ENCODE peak calls at places on chromosomes 5 and 9, in four cellular contexts. Z is CD8-positive, alpha-beta T cell; T is right atrium auricular region; E is adipocyte. V is an unnamed sample.

GRCh38 chr5:135371738-135372232 is 27.2 kb downstream of the MACROH2A1 start:
- DNase-seq in Z (no peak), T (no peak), E (peak; percentile 68), V (no peak)

GRCh38 chr5:177412603-177413233 is 3.4 kb upstream of the F12 start:
- DNase-seq in Z (no peak), T (no peak), E (no peak), V (no peak)

GRCh38 chr9:107557236-107557990 is 67.8 kb upstream of the KLF4 start:
- DNase-seq in Z (no peak), T (no peak), E (no peak), V (no peak)

GRCh38 chr5:173211284-173211683 is 23.7 kb downstream of the NKX2-5 start:
- DNase-seq in Z (no peak), T (no peak), E (no peak), V (no peak)

GRCh38 chr5:173786296-173787187 is 101.6 kb upstream of the CPEB4 start:
- DNase-seq in Z (no peak), T (no peak), E (no peak), V (no peak)

GRCh38 chr5:171957591-171958251 is 48.7 kb downstream of the FBXW11 start:
- DNase-seq in Z (no peak), T (no peak), E (no peak), V (peak; percentile 13)

GRCh38 chr5:759111-759741 is 25.3 kb downstream of the ZDHHC11B start:
- DNase-seq in Z (peak; percentile 41), T (peak; percentile 96), E (no peak), V (no peak)

GRCh38 chr9:90842984-90843383 is 41.4 kb downstream of the SYK start:
- DNase-seq in Z (peak; percentile 8), T (no peak), E (no peak), V (no peak)

GRCh38 chr5:59799668-59800374 is 93.7 kb downstream of the PDE4D start:
- DNase-seq in Z (no peak), T (no peak), E (peak; percentile 84), V (no peak)

GRCh38 chr5:155631116-155631515 is 617.6 kb downstream of the KIF4B start:
- DNase-seq in Z (no peak), T (no peak), E (peak; percentile 1), V (no peak)

GRCh38 chr5:160938532-160938931 is 86.5 kb upstream of the ATP10B start:
- DNase-seq in Z (no peak), T (no peak), E (no peak), V (peak; percentile 11)

GRCh38 chr9:109010676-109011655 is 2.3 kb downstream of the CTNNAL1 start:
- DNase-seq in Z (peak; percentile 29), T (no peak), E (peak; percentile 83), V (peak; percentile 49)

GRCh38 chr5:140038373-140038957 is 4.6 kb downstream of the NRG2 start:
- DNase-seq in Z (no peak), T (no peak), E (peak; percentile 58), V (peak; percentile 19)

GRCh38 chr9:79700607-79701330 is 129.0 kb downstream of the TLE4 start:
- DNase-seq in Z (no peak), T (no peak), E (peak; percentile 39), V (no peak)

GRCh38 chr5:82603280-82603987 is 325.3 kb upstream of the RPS23 start:
- DNase-seq in Z (no peak), T (no peak), E (no peak), V (no peak)

GRCh38 chr9:93648836-93649235 is 72.5 kb downstream of the PHF2 start:
- DNase-seq in Z (no peak), T (peak; percentile 26), E (no peak), V (no peak)

GRCh38 chr9:137905740-137906139 is 28.2 kb downstream of the CACNA1B start:
- DNase-seq in Z (no peak), T (no peak), E (no peak), V (no peak)

GRCh38 chr9:89794918-89795317 is 190.1 kb downstream of the GADD45G start:
- DNase-seq in Z (no peak), T (no peak), E (no peak), V (no peak)

GRCh38 chr5:83197326-83197725 is 120.0 kb downstream of the XRCC4 start:
- DNase-seq in Z (no peak), T (no peak), E (no peak), V (no peak)

GRCh38 chr9:33025572-33026347 is 687 bp downstream of the DNAJA1 start:
- DNase-seq in Z (peak; percentile 62), T (no peak), E (peak; percentile 79), V (peak; percentile 39)

GRCh38 chr5:134524219-134524825 is 1.1 kb upstream of the JADE2 start:
- DNase-seq in Z (peak; percentile 70), T (peak; percentile 92), E (peak; percentile 77), V (peak; percentile 94)

GRCh38 chr5:150549735-150550134 is 41.8 kb downstream of the NDST1 start:
- DNase-seq in Z (no peak), T (no peak), E (no peak), V (no peak)
- H3K36me3 ChIP-seq in Z (no peaks in the 10 kb centered on the region), T (peaks cover 95% of the 10 kb centered on the region), E (peaks cover 97% of the 10 kb centered on the region), V (peaks cover 97% of the 10 kb centered on the region)

GRCh38 chr9:98108540-98109031 is 10.4 kb downstream of the TRIM14 start:
- DNase-seq in Z (no peak), T (no peak), E (no peak), V (no peak)

GRCh38 chr9:98105006-98105405 is 14.0 kb downstream of the TRIM14 start:
- DNase-seq in Z (no peak), T (no peak), E (no peak), V (no peak)

GRCh38 chr9:98104445-98104881 is 14.6 kb downstream of the TRIM14 start:
- DNase-seq in Z (no peak), T (no peak), E (no peak), V (no peak)

GRCh38 chr9:98109052-98109451 is 10.0 kb downstream of the TRIM14 start:
- DNase-seq in Z (no peak), T (no peak), E (no peak), V (no peak)

GRCh38 chr9:98107926-98108325 is 11.1 kb downstream of the TRIM14 start:
- DNase-seq in Z (no peak), T (no peak), E (no peak), V (no peak)
- H3K4me3 ChIP-seq in Z (no peak overlapping the region), T (no peak overlapping the region), E (no peak overlapping the region), V (no peak overlapping the region)

GRCh38 chr9:131545786-131546335 is 538 bp downstream of the PRRT1B start:
- DNase-seq in Z (no peak), T (no peak), E (no peak), V (no peak)
- H3K9me3 ChIP-seq in Z (peaks cover 6% of the 10 kb centered on the region), T (peaks cover 4% of the 10 kb centered on the region), E (peaks cover 31% of the 10 kb centered on the region), V (peaks cover 18% of the 10 kb centered on the region)

GRCh38 chr9:127746959-127747569 is 12.0 kb upstream of the TOR2A start:
- DNase-seq in Z (peak; percentile 27), T (no peak), E (no peak), V (no peak)
- H3K36me3 ChIP-seq in Z (peaks cover 74% of the 10 kb centered on the region), T (peaks cover 9% of the 10 kb centered on the region), E (no peaks in the 10 kb centered on the region), V (no peaks in the 10 kb centered on the region)

DNA sequence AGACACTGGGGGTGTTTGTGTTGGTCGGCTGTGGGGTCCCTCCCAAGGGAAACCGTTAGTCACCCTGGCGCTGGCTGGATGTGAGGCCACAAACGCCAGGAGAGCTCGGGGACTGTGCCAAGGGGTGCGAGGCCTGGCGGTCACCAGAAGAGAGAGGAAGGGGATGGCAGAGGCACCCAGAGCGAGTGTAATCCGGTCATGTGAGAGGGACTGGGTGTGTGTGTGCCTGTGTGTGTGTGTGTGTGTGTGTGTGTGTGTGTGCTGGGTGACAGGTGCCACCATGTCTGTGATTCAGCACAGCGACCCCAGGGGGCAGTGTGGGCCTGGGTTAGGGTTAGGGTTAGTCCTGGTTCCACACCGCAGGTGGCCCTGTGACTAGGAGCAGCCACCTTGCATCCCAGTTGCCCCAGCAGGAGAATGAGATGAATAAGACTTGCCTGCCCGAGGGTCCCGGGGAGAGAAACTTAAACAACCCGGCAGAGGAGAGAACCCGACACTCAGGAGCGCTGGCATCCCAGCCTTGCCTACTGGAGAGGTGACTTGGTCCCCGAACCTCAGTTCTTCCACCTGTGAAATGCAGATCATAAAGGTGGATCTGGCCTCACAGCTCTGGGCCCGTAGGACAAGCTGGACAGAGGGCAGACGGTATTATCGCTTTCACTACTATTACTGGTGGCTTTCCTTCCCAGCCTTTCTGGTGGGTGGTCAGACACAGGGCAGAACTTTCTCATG is 1.4 kb upstream of the ADAMTSL2 start:
- DNase-seq in Z (peak; percentile 48), T (peak; percentile 85), E (peak; percentile 28), V (peak; percentile 62)
- H3K4me3 ChIP-seq in Z (no peak overlapping the region), T (no peak overlapping the region), E (no peak overlapping the region), V (no peak overlapping the region)

DNA sequence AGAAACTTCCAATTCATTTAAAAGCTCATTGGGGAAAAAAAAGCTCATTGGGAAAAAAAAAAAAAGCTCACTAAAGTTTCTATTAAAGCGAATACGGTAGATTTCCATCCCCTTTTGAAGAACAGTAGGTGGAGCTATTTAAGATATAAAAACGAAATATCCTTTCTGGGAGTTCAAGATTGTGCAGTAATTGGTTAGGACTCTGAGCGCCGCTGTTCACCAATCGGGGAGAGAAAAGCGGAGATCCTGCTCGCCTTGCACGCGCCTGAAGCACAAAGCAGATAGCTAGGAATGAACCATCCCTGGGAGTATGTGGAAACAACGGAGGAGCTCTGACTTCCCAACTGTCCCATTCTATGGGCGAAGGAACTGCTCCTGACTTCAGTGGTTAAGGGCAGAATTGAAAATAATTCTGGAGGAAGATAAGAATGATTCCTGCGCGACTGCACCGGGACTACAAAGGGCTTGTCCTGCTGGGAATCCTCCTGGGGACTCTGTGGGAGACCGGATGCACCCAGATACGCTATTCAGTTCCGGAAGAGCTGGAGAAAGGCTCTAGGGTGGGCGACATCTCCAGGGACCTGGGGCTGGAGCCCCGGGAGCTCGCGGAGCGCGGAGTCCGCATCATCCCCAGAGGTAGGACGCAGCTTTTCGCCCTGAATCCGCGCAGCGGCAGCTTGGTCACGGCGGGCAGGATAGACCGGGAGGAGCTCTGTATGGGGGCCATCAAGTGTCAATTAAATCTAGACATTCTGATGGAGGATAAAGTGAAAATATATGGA is at the start of gene PCDHGA12:
- DNase-seq in Z (no peak), T (peak; percentile 73), E (peak; percentile 36), V (no peak)
- H3K9me3 ChIP-seq in Z (peaks cover 16% of the 10 kb centered on the region), T (peaks cover 6% of the 10 kb centered on the region), E (peaks cover 26% of the 10 kb centered on the region), V (peaks cover 4% of the 10 kb centered on the region)

DNA sequence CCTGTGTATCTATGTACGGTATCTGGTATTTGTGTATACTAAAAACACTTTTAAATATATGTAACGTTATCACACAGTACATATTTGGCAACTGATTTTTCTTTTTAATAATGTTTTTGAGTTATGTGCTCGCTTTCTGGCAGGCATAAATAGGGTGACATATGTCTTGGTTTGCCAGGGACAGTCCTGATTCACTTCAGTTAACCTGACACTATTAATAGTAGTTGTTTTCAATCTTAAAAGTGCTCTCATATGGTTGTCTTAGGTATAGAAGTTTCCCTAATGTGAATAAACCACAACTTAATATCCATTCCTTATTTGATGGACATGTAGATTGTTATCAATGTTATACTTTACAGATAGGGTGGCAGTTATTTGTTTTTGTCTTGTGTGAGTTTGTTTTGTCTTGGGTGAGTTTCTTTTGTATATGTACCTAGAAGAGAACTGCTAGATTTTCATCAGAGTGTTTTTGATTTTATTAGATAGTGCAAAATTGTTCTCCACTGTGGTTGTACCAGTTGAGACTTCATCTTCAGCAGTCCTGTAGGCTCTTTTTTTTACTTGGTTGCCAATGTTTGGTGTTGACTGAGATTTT is 7.9 kb downstream of the G3BP1 start:
- DNase-seq in Z (no peak), T (no peak), E (no peak), V (no peak)
- H3K36me3 ChIP-seq in Z (peaks cover 4% of the 10 kb centered on the region), T (no peaks in the 10 kb centered on the region), E (peaks cover 19% of the 10 kb centered on the region), V (peaks cover 65% of the 10 kb centered on the region)

V was measured in MG63.